ENCODE peak calls at places on chromosome 3, in eight cellular contexts. J is mammary epithelial cell, T is H9, O is IMR-90, E is GM23248, I is astrocyte, U is adipocyte, Q is neuronal stem cell. C is an unnamed sample. For H3K4me1, the result is how much of the 10 kb centered on the place peaks cover.

GRCh38 chr3:88467191-88467590 is 317.4 kb downstream of the C3orf38 start:
- DNase-seq in E (no peak), J (no peak), U (no peak), I (no peak), T (peak), Q (no peak), O (no peak), C (no peak)

GRCh38 chr3:48558446-48559134 is 2.0 kb upstream of the PFKFB4 start:
- DNase-seq in I (no peak), T (no peak), J (no peak), O (no peak), E (no peak), U (no peak), Q (no peak), C (no peak)

GRCh38 chr3:30002782-30003181 is 603.6 kb upstream of the TGFBR2 start:
- DNase-seq in J (no peak), E (peak), Q (no peak), U (peak), T (no peak), I (no peak), O (peak), C (no peak)

GRCh38 chr3:121529308-121529707 is 16.5 kb downstream of the POLQ start:
- DNase-seq in I (no peak), U (peak), O (peak), J (no peak), E (peak), T (no peak), Q (no peak), C (no peak)

GRCh38 chr3:33389908-33390307 is 50.3 kb downstream of the UBP1 start:
- DNase-seq in Q (no peak), J (no peak), E (no peak), I (no peak), U (no peak), O (no peak), T (no peak), C (no peak)

GRCh38 chr3:122003596-122003995 is 18.5 kb downstream of the ILDR1 start:
- DNase-seq in J (peak), Q (no peak), I (no peak), E (no peak), U (no peak), O (no peak), T (no peak), C (no peak)

GRCh38 chr3:183941216-183941615 is 56.5 kb upstream of the PARL start:
- DNase-seq in U (no peak), O (no peak), I (no peak), E (no peak), T (no peak), Q (no peak), J (no peak), C (no peak)

GRCh38 chr3:32452009-32452408 is 50.6 kb downstream of the CMTM6 start:
- DNase-seq in J (no peak), I (no peak), O (no peak), E (no peak), U (no peak), T (no peak), Q (no peak), C (no peak)

GRCh38 chr3:4421121-4421520 is 45.9 kb downstream of the SUMF1 start:
- DNase-seq in T (no peak), U (no peak), O (peak), Q (no peak), J (peak), I (peak), E (peak), C (no peak)

GRCh38 chr3:190155752-190156151 is 35.1 kb upstream of the P3H2 start:
- DNase-seq in J (peak), U (no peak), T (no peak), I (peak), O (no peak), E (peak), Q (no peak), C (no peak)

GRCh38 chr3:49333091-49333490 is 6.8 kb downstream of the USP4 start:
- DNase-seq in T (no peak), E (no peak), O (no peak), U (no peak), I (no peak), J (peak), Q (no peak), C (peak)

GRCh38 chr3:193593666-193594025 is 638 bp downstream of the OPA1 start:
- DNase-seq in E (peak), J (peak), O (peak), U (peak), T (no peak), I (peak), Q (peak), C (peak)

GRCh38 chr3:48475188-48475587 is 28.7 kb downstream of the ATRIP start:
- DNase-seq in J (no peak), U (no peak), O (no peak), Q (no peak), I (no peak), E (no peak), T (no peak), C (no peak)

GRCh38 chr3:192916455-192917257 is 1.0 kb downstream of the MB21D2 start:
- DNase-seq in O (peak), U (peak), T (peak), I (peak), E (peak), J (peak), Q (peak), C (no peak)

GRCh38 chr3:192092388-192093005 is 631.5 kb downstream of the PYDC2 start:
- DNase-seq in U (no peak), O (no peak), I (no peak), J (no peak), T (no peak), Q (no peak), E (no peak), C (no peak)

GRCh38 chr3:57059416-57059815 is 1.0 kb upstream of the SPATA12 start:
- DNase-seq in E (no peak), O (no peak), J (no peak), I (no peak), T (no peak), U (no peak), Q (no peak), C (no peak)

GRCh38 chr3:197791120-197792018 is at the start of gene LRCH3:
- DNase-seq in J (peak), O (peak), Q (peak), T (peak), I (peak), U (peak), E (peak), C (peak)

GRCh38 chr3:111572061-111572460 is 23.1 kb downstream of the ZBED2 start:
- DNase-seq in T (no peak), E (no peak), J (no peak), O (no peak), I (no peak), Q (no peak), U (no peak), C (no peak)

GRCh38 chr3:173770796-173771573 is 373.4 kb downstream of the NLGN1 start:
- DNase-seq in J (no peak), Q (peak), I (no peak), O (peak), E (peak), U (peak), T (no peak), C (no peak)

GRCh38 chr3:48427630-48427962 is 2.3 kb downstream of the PLXNB1 start:
- DNase-seq in E (no peak), O (no peak), J (no peak), U (peak), Q (no peak), I (no peak), T (no peak), C (no peak)

GRCh38 chr3:99410789-99411311 is 227.5 kb upstream of the COL8A1 start:
- DNase-seq in T (no peak), J (peak), U (peak), E (peak), O (peak), Q (peak), I (peak), C (no peak)

GRCh38 chr3:142726017-142726416 is 2.2 kb downstream of the TRPC1 start:
- DNase-seq in Q (no peak), U (peak), O (no peak), J (no peak), T (no peak), E (no peak), I (no peak), C (no peak)

GRCh38 chr3:195031574-195032003 is 239.4 kb downstream of the XXYLT1 start:
- DNase-seq in J (no peak), T (no peak), U (no peak), Q (no peak), I (no peak), O (no peak), E (no peak), C (no peak)
- H3K9ac ChIP-seq in J (no peak), T (no peak), U (no peak), Q (no peak), I (no peak), O (no peak), E (no peak), C (no peak)

GRCh38 chr3:105277656-105278055 is 89.1 kb upstream of the ALCAM start:
- DNase-seq in J (peak), T (no peak), O (peak), I (peak), Q (no peak), E (peak), U (peak), C (no peak)
- H3K4me1 ChIP-seq in J (under half), T (under half), O (under half), I (under half), Q (under half), E (under half), U (under half), C (under half)

GRCh38 chr3:60886518-60886917 is 364.7 kb downstream of the FHIT start:
- DNase-seq in E (no peak), J (no peak), I (no peak), Q (no peak), O (no peak), U (no peak), T (no peak), C (no peak)
- H3K9ac ChIP-seq in E (no peak), J (no peak), I (no peak), Q (no peak), O (no peak), U (no peak), T (no peak), C (no peak)

DNA sequence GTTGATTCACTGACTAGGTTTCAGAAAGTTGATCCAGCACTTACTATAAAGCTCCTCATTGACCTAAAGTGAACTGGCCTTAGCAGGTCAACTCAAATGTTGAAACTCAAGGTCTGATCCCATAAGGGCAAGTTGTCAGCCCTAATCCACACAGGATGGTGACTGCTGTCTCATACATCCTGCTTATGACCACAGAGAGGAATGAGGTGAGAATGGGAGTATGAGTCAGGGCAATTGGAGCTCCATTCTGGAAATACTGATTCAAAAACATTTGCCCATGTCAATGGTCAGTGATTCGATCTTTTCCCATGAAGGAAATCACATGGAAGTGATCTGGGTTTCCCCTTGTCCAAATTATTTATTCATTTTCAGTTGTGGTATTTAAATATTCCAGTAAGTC is 78.7 kb downstream of the ZNF385D start:
- DNase-seq in O (peak), U (peak), T (no peak), Q (no peak), J (peak), I (peak), E (peak), C (no peak)
- H3K4me1 ChIP-seq in O (under half), U (under half), T (under half), Q (under half), J (under half), I (under half), E (under half), C (under half)

GRCh38 chr3:157294953-157295352 is 135.0 kb upstream of the CCNL1 start:
- DNase-seq in I (no peak), O (no peak), U (no peak), T (no peak), J (no peak), Q (no peak), E (no peak), C (no peak)

GRCh38 chr3:157305392-157305791 is 131.3 kb upstream of the PTX3 start:
- DNase-seq in Q (no peak), E (no peak), O (peak), I (no peak), T (no peak), U (peak), J (no peak), C (no peak)

GRCh38 chr3:157301027-157301663 is 135.5 kb upstream of the PTX3 start:
- DNase-seq in U (no peak), T (no peak), J (no peak), Q (no peak), O (no peak), I (no peak), E (no peak), C (no peak)

GRCh38 chr3:157301755-157302154 is 134.9 kb upstream of the PTX3 start:
- DNase-seq in O (no peak), T (no peak), U (no peak), E (no peak), Q (no peak), I (no peak), J (no peak), C (no peak)

GRCh38 chr3:157300091-157300490 is 136.6 kb upstream of the PTX3 start:
- DNase-seq in E (peak), O (no peak), Q (no peak), T (no peak), J (no peak), U (peak), I (no peak), C (no peak)
- H3K9ac ChIP-seq in E (no peak), O (no peak), Q (no peak), T (no peak), J (no peak), U (peak), I (no peak), C (no peak)

GRCh38 chr3:52786330-52787215 is 8.0 kb upstream of the ITIH3 start:
- DNase-seq in I (no peak), E (no peak), O (no peak), T (no peak), Q (no peak), J (no peak), U (no peak), C (no peak)

GRCh38 chr3:52788890-52789745 is 5.5 kb upstream of the ITIH3 start:
- DNase-seq in U (no peak), I (no peak), J (no peak), T (no peak), O (no peak), Q (no peak), E (no peak), C (no peak)

GRCh38 chr3:52787246-52787645 is 7.3 kb upstream of the ITIH3 start:
- DNase-seq in Q (no peak), J (no peak), I (no peak), T (no peak), O (no peak), E (no peak), U (no peak), C (no peak)

GRCh38 chr3:52789746-52790040 is 4.9 kb upstream of the ITIH3 start:
- DNase-seq in O (no peak), E (no peak), Q (no peak), J (no peak), T (no peak), U (no peak), I (no peak), C (no peak)

GRCh38 chr3:52787672-52788625 is 6.6 kb upstream of the ITIH3 start:
- DNase-seq in E (peak), Q (no peak), J (no peak), I (no peak), O (no peak), T (no peak), U (no peak), C (no peak)
- H3K4me1 ChIP-seq in E (under half), Q (under half), J (under half), I (under half), O (under half), T (under half), U (under half), C (under half)

DNA sequence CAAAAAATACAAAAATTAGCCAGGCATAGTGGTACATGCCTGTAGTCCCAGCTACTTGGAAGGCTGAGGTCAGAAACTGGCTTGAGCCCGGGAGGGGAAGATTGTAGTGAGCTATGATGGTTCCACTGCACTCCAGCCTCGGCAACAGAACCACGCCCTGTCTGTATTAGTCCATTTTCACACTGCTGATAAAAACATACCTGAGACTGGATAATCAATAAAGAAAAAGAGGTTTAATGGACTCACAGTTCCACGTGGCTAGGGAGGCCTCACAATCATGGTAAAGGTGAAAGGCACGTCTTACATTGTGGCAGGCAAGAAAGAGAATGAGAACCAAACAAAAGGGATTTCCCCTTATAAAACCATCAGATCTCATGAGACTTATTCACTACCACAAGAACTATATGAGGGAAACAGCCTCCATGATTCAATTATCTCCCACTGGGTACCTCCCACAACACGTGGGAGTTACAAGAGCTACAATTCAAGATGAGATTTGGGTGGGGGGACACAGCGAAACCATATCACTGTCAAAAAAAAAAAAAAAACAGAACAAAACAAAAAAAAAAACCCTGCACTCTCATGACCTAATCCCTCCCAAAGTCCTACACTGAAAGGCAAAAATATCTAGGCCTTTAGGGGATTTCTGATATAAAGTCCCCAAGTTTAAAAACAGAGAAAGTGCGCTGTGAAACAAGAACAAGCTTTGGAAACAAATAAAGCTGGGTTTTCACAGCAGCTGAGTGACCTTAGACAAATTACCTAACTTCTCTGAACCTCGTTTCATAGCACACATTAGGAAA is 224.7 kb downstream of the IGSF11 start:
- DNase-seq in I (no peak), Q (no peak), U (no peak), T (no peak), E (no peak), O (no peak), J (no peak), C (no peak)
- H3K9ac ChIP-seq in I (no peak), Q (no peak), U (no peak), T (no peak), E (no peak), O (no peak), J (no peak), C (no peak)

GRCh38 chr3:16899919-16900318 is 15.2 kb downstream of the PLCL2 start:
- DNase-seq in J (no peak), O (no peak), U (no peak), T (no peak), E (no peak), I (no peak), Q (no peak), C (no peak)

GRCh38 chr3:16896094-16896627 is 11.4 kb downstream of the PLCL2 start:
- DNase-seq in T (no peak), E (no peak), Q (no peak), O (no peak), U (no peak), I (no peak), J (no peak), C (no peak)

GRCh38 chr3:16898595-16899395 is 14.0 kb downstream of the PLCL2 start:
- DNase-seq in U (no peak), E (no peak), Q (no peak), O (no peak), J (no peak), T (no peak), I (no peak), C (no peak)

GRCh38 chr3:16896820-16897219 is 12.1 kb downstream of the PLCL2 start:
- DNase-seq in O (no peak), Q (no peak), J (no peak), T (no peak), U (no peak), E (no peak), I (no peak), C (no peak)

GRCh38 chr3:16897254-16897926 is 12.6 kb downstream of the PLCL2 start:
- DNase-seq in O (peak), E (no peak), Q (no peak), J (no peak), T (no peak), U (no peak), I (no peak), C (no peak)
- H3K4me1 ChIP-seq in O (under half), E (under half), Q (under half), J (under half), T (under half), U (under half), I (under half), C (under half)

C was measured in DND-41.